ENCODE peak calls at places on chromosome 4, in six cellular contexts. One of them, this sample, is unnamed.

GRCh38 chr4:10260777-10261176 is 144.2 kb upstream of the WDR1 start:
- DNase-seq in mucosa of descending colon: no peak
- DNase-seq in neural crest cell: no peak
- DNase-seq in fibroblast of mammary gland: no peak
- DNase-seq in PC-3: no peak
- DNase-seq in CD8-positive, alpha-beta T cell: no peak
- DNase-seq in this sample: peak

GRCh38 chr4:148441986-148442829 is at the start of gene NR3C2:
- DNase-seq in mucosa of descending colon: peak
- DNase-seq in neural crest cell: peak
- DNase-seq in fibroblast of mammary gland: peak
- DNase-seq in PC-3: peak
- DNase-seq in CD8-positive, alpha-beta T cell: peak
- DNase-seq in this sample: peak

GRCh38 chr4:158588777-158589176 is 67.1 kb downstream of the RXFP1 start:
- DNase-seq in mucosa of descending colon: no peak
- DNase-seq in neural crest cell: no peak
- DNase-seq in fibroblast of mammary gland: no peak
- DNase-seq in PC-3: peak
- DNase-seq in CD8-positive, alpha-beta T cell: no peak
- DNase-seq in this sample: no peak

GRCh38 chr4:118905546-118905945 is 16.9 kb downstream of the SYNPO2 start:
- DNase-seq in mucosa of descending colon: no peak
- DNase-seq in neural crest cell: no peak
- DNase-seq in fibroblast of mammary gland: no peak
- DNase-seq in PC-3: no peak
- DNase-seq in CD8-positive, alpha-beta T cell: no peak
- DNase-seq in this sample: peak

GRCh38 chr4:42150653-42151567 is 1.5 kb downstream of the BEND4 start:
- DNase-seq in mucosa of descending colon: peak
- DNase-seq in neural crest cell: peak
- DNase-seq in fibroblast of mammary gland: no peak
- DNase-seq in PC-3: no peak
- DNase-seq in CD8-positive, alpha-beta T cell: no peak
- DNase-seq in this sample: no peak

GRCh38 chr4:73197220-73197619 is 61.4 kb downstream of the ANKRD17 start:
- DNase-seq in mucosa of descending colon: no peak
- DNase-seq in neural crest cell: no peak
- DNase-seq in fibroblast of mammary gland: no peak
- DNase-seq in PC-3: no peak
- DNase-seq in CD8-positive, alpha-beta T cell: no peak
- DNase-seq in this sample: no peak

GRCh38 chr4:182062936-182063335 is 180.3 kb upstream of the TENM3 start:
- DNase-seq in mucosa of descending colon: no peak
- DNase-seq in neural crest cell: no peak
- DNase-seq in fibroblast of mammary gland: peak
- DNase-seq in PC-3: peak
- DNase-seq in CD8-positive, alpha-beta T cell: no peak
- DNase-seq in this sample: peak

GRCh38 chr4:38371391-38371851 is 292.6 kb upstream of the KLF3 start:
- DNase-seq in mucosa of descending colon: no peak
- DNase-seq in neural crest cell: no peak
- DNase-seq in fibroblast of mammary gland: peak
- DNase-seq in PC-3: peak
- DNase-seq in CD8-positive, alpha-beta T cell: no peak
- DNase-seq in this sample: peak

GRCh38 chr4:57378766-57379165 is 268.6 kb upstream of the IGFBP7 start:
- DNase-seq in mucosa of descending colon: no peak
- DNase-seq in neural crest cell: no peak
- DNase-seq in fibroblast of mammary gland: peak
- DNase-seq in PC-3: peak
- DNase-seq in CD8-positive, alpha-beta T cell: no peak
- DNase-seq in this sample: no peak

GRCh38 chr4:88104902-88105610 is 53.4 kb downstream of the ABCG2 start:
- DNase-seq in mucosa of descending colon: no peak
- DNase-seq in neural crest cell: no peak
- DNase-seq in fibroblast of mammary gland: peak
- DNase-seq in PC-3: peak
- DNase-seq in CD8-positive, alpha-beta T cell: no peak
- DNase-seq in this sample: peak

GRCh38 chr4:98481167-98481566 is 177.2 kb downstream of the TSPAN5 start:
- DNase-seq in mucosa of descending colon: no peak
- DNase-seq in neural crest cell: no peak
- DNase-seq in fibroblast of mammary gland: no peak
- DNase-seq in PC-3: no peak
- DNase-seq in CD8-positive, alpha-beta T cell: no peak
- DNase-seq in this sample: no peak

GRCh38 chr4:8292388-8293107 is 23.0 kb downstream of the HTRA3 start:
- DNase-seq in mucosa of descending colon: no peak
- DNase-seq in neural crest cell: no peak
- DNase-seq in fibroblast of mammary gland: no peak
- DNase-seq in PC-3: no peak
- DNase-seq in CD8-positive, alpha-beta T cell: no peak
- DNase-seq in this sample: no peak

GRCh38 chr4:105808459-105809041 is 86.7 kb upstream of the NPNT start:
- DNase-seq in mucosa of descending colon: peak
- DNase-seq in neural crest cell: no peak
- DNase-seq in fibroblast of mammary gland: peak
- DNase-seq in PC-3: no peak
- DNase-seq in CD8-positive, alpha-beta T cell: no peak
- DNase-seq in this sample: peak

GRCh38 chr4:80371046-80371445 is 35.5 kb downstream of the CFAP299 start:
- DNase-seq in mucosa of descending colon: no peak
- DNase-seq in neural crest cell: no peak
- DNase-seq in fibroblast of mammary gland: no peak
- DNase-seq in PC-3: no peak
- DNase-seq in CD8-positive, alpha-beta T cell: no peak
- DNase-seq in this sample: no peak

GRCh38 chr4:22515145-22515887 is 550 bp downstream of the ADGRA3 start:
- DNase-seq in mucosa of descending colon: peak
- DNase-seq in neural crest cell: peak
- DNase-seq in fibroblast of mammary gland: peak
- DNase-seq in PC-3: peak
- DNase-seq in CD8-positive, alpha-beta T cell: no peak
- DNase-seq in this sample: peak

GRCh38 chr4:61201562-61202099 is 1.5 kb downstream of the ADGRL3 start:
- DNase-seq in mucosa of descending colon: no peak
- DNase-seq in neural crest cell: peak
- DNase-seq in fibroblast of mammary gland: no peak
- DNase-seq in PC-3: no peak
- DNase-seq in CD8-positive, alpha-beta T cell: no peak
- DNase-seq in this sample: no peak

GRCh38 chr4:147874109-147874508 is 142.2 kb downstream of the ARHGAP10 start:
- DNase-seq in mucosa of descending colon: no peak
- DNase-seq in neural crest cell: no peak
- DNase-seq in fibroblast of mammary gland: no peak
- DNase-seq in PC-3: no peak
- DNase-seq in CD8-positive, alpha-beta T cell: no peak
- DNase-seq in this sample: no peak

GRCh38 chr4:33381806-33382205 is 2661.6 kb downstream of the PCDH7 start:
- DNase-seq in mucosa of descending colon: no peak
- DNase-seq in neural crest cell: no peak
- DNase-seq in fibroblast of mammary gland: no peak
- DNase-seq in PC-3: peak
- DNase-seq in CD8-positive, alpha-beta T cell: no peak
- DNase-seq in this sample: no peak

GRCh38 chr4:123649644-123650356 is 253.2 kb downstream of the SPRY1 start:
- DNase-seq in mucosa of descending colon: peak
- DNase-seq in neural crest cell: no peak
- DNase-seq in fibroblast of mammary gland: peak
- DNase-seq in PC-3: peak
- DNase-seq in CD8-positive, alpha-beta T cell: no peak
- DNase-seq in this sample: peak

GRCh38 chr4:101599620-101600019 is 190.9 kb upstream of the BANK1 start:
- DNase-seq in mucosa of descending colon: no peak
- DNase-seq in neural crest cell: no peak
- DNase-seq in fibroblast of mammary gland: peak
- DNase-seq in PC-3: peak
- DNase-seq in CD8-positive, alpha-beta T cell: no peak
- DNase-seq in this sample: no peak

GRCh38 chr4:121189811-121190210 is 25.7 kb upstream of the TNIP3 start:
- DNase-seq in mucosa of descending colon: peak
- DNase-seq in neural crest cell: no peak
- DNase-seq in fibroblast of mammary gland: no peak
- DNase-seq in PC-3: no peak
- DNase-seq in CD8-positive, alpha-beta T cell: peak
- DNase-seq in this sample: no peak

GRCh38 chr4:149084128-149084527 is 641.9 kb upstream of the NR3C2 start:
- DNase-seq in mucosa of descending colon: peak
- DNase-seq in neural crest cell: no peak
- DNase-seq in fibroblast of mammary gland: no peak
- DNase-seq in PC-3: no peak
- DNase-seq in CD8-positive, alpha-beta T cell: no peak
- DNase-seq in this sample: no peak

GRCh38 chr4:31461425-31461824 is 741.3 kb downstream of the PCDH7 start:
- DNase-seq in mucosa of descending colon: no peak
- DNase-seq in neural crest cell: no peak
- DNase-seq in fibroblast of mammary gland: peak
- DNase-seq in PC-3: peak
- DNase-seq in CD8-positive, alpha-beta T cell: no peak
- DNase-seq in this sample: no peak

GRCh38 chr4:142416121-142416520 is 430.0 kb downstream of the INPP4B start:
- DNase-seq in mucosa of descending colon: no peak
- DNase-seq in neural crest cell: no peak
- DNase-seq in fibroblast of mammary gland: peak
- DNase-seq in PC-3: no peak
- DNase-seq in CD8-positive, alpha-beta T cell: no peak
- DNase-seq in this sample: no peak

GRCh38 chr4:80206541-80207171 is 9.4 kb downstream of the PRDM8 start:
- DNase-seq in mucosa of descending colon: no peak
- DNase-seq in neural crest cell: no peak
- DNase-seq in fibroblast of mammary gland: peak
- DNase-seq in PC-3: no peak
- DNase-seq in CD8-positive, alpha-beta T cell: no peak
- DNase-seq in this sample: no peak

GRCh38 chr4:144302704-144303536 is 162.4 kb upstream of the GYPA start:
- DNase-seq in mucosa of descending colon: no peak
- DNase-seq in neural crest cell: no peak
- DNase-seq in fibroblast of mammary gland: no peak
- DNase-seq in PC-3: no peak
- DNase-seq in CD8-positive, alpha-beta T cell: no peak
- DNase-seq in this sample: no peak

DNA sequence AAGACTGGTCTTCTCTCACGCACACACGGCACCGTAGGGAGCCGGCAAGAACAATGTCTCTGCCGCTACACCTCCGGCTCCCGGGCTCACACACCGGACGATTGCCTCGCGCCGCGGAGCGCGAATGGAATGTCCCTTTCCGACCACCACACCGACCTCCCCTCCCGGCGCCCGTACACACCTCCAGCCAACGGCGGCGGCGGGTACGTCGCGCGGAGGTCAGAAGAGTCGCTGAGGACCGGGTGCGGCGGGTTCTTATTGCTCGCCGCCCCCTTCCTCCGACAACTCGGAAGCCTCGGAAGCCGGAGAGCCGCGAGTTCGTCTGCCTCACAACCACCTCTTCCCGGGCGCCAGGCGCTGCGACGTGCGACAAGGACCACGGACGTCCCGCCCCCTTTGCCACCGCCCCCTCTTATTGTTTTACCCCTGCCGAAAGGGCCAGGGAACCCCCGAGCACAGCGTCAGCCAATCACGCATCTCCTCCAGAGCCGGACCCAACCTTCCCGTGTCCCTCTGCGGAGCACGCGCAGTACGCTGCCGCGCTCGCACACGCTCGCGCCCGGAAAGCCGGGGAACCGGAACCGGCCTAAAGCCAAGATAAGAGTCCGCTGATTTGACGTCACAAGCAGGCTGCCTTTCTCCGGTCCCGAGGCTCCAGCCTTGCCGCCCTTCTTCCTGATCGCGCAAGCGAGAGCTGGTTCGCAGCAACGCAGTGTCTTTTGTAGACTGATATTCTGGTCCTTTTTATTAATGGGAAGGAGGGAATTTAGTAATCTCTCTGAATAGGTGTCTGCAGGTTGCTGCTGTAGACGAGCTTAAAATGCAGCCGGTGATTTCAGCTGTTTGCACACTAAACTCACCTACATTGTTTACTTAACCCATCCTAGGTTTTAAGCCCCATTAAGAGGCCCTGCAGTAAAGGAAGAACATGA is at the start of gene G3BP2:
- DNase-seq in mucosa of descending colon: peak
- DNase-seq in neural crest cell: peak
- DNase-seq in fibroblast of mammary gland: peak
- DNase-seq in PC-3: peak
- DNase-seq in CD8-positive, alpha-beta T cell: peak
- DNase-seq in this sample: peak
- TF ChIP-seq CTCF in mucosa of descending colon: no peak
- TF ChIP-seq CTCF in neural crest cell: no peak
- TF ChIP-seq CTCF in fibroblast of mammary gland: no peak
- TF ChIP-seq CTCF in PC-3: no peak
- TF ChIP-seq CTCF in CD8-positive, alpha-beta T cell: no peak
- TF ChIP-seq CTCF in this sample: no peak

GRCh38 chr4:2469192-2469984 is 482 bp downstream of the RNF4 start:
- DNase-seq in mucosa of descending colon: peak
- DNase-seq in neural crest cell: no peak
- DNase-seq in fibroblast of mammary gland: peak
- DNase-seq in PC-3: peak
- DNase-seq in CD8-positive, alpha-beta T cell: peak
- DNase-seq in this sample: no peak
- TF ChIP-seq CTCF in mucosa of descending colon: no peak
- TF ChIP-seq CTCF in neural crest cell: no peak
- TF ChIP-seq CTCF in fibroblast of mammary gland: no peak
- TF ChIP-seq CTCF in PC-3: no peak
- TF ChIP-seq CTCF in CD8-positive, alpha-beta T cell: no peak
- TF ChIP-seq CTCF in this sample: no peak

DNA sequence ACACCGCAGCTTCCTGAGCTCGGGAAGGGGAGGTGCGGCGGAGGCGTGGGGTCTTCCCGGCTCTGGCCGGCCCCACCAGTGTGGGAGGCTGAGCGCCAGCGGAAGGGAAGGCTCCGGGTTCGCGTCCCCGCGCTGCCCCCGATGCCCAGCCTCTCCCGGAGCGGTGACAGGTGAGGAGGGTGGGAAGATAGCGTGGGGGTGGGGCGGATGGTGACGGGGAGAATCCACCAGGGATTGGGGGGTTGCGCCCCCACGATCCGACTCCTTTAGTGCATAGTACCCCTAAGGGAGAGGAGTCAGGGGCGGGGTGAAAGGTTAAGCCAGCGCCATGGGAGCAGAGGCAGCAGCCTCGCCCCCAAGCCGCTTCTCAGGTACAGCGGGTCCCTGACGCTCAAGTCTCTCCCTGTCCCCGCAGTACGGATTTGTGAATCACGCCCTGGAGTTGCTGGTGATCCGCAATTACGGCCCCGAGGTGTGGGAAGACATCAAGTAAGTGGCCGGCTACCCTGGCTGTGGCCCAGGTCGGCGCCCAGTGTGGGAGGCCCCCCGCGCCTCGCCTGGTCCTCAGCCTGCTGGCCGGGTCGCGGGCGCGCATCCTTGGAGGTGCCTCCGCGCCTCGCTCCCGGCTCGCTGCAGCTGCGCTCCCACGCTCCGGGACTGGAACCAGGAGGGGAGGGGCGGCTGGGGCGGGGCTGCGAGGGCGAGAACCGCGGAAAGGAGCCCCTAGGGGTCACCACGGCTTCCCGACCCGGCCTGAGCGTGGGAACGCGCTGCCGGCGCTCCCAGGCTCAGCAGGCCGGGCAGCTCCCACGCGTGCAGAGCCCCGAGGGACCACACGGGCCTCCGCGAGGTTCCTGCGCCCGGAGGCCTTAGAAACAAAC is 791 bp downstream of the GUCY1B1 start:
- DNase-seq in mucosa of descending colon: peak
- DNase-seq in neural crest cell: peak
- DNase-seq in fibroblast of mammary gland: peak
- DNase-seq in PC-3: peak
- DNase-seq in CD8-positive, alpha-beta T cell: no peak
- DNase-seq in this sample: no peak
- TF ChIP-seq CTCF in mucosa of descending colon: no peak
- TF ChIP-seq CTCF in neural crest cell: peak
- TF ChIP-seq CTCF in fibroblast of mammary gland: no peak
- TF ChIP-seq CTCF in PC-3: no peak
- TF ChIP-seq CTCF in CD8-positive, alpha-beta T cell: no peak
- TF ChIP-seq CTCF in this sample: no peak

GRCh38 chr4:184825394-184826314 is at the start of gene ACSL1:
- DNase-seq in mucosa of descending colon: peak
- DNase-seq in neural crest cell: peak
- DNase-seq in fibroblast of mammary gland: peak
- DNase-seq in PC-3: peak
- DNase-seq in CD8-positive, alpha-beta T cell: peak
- DNase-seq in this sample: peak
- TF ChIP-seq CTCF in mucosa of descending colon: no peak
- TF ChIP-seq CTCF in neural crest cell: no peak
- TF ChIP-seq CTCF in fibroblast of mammary gland: no peak
- TF ChIP-seq CTCF in PC-3: no peak
- TF ChIP-seq CTCF in CD8-positive, alpha-beta T cell: no peak
- TF ChIP-seq CTCF in this sample: no peak